ENCODE peak calls at places on chromosomes 5 and 9, in five cellular contexts. A is psoas muscle, G is GM06990, K is aorta, F is GM23248. W is an unnamed sample. For H3K36me3, the result is how much of the 10 kb centered on the place peaks cover.

GRCh38 chr9:22238809-22239684 is 207.6 kb upstream of the DMRTA1 start:
- DNase-seq in F (peak), K (no peak), A (no peak), G (no peak), W (peak)

GRCh38 chr5:18745988-18746615 is 1111.8 kb downstream of the TAF11L14 start:
- DNase-seq in K (no peak), A (no peak), G (peak), F (peak), W (peak)

GRCh38 chr9:88303785-88304495 is 84.3 kb upstream of the SPIN1 start:
- DNase-seq in F (peak), G (peak), K (no peak), A (no peak), W (no peak)

GRCh38 chr9:109166771-109167601 is at the start of gene FRRS1L:
- DNase-seq in G (no peak), A (no peak), F (peak), K (no peak), W (no peak)

GRCh38 chr5:176180339-176180738 is 57.9 kb upstream of the SIMC1 start:
- DNase-seq in A (no peak), K (no peak), F (peak), G (no peak), W (no peak)

GRCh38 chr9:128721487-128722010 is 2.4 kb downstream of the ZDHHC12 start:
- DNase-seq in K (no peak), A (no peak), G (no peak), F (no peak), W (no peak)

GRCh38 chr9:125844611-125845010 is 97.4 kb downstream of the PBX3 start:
- DNase-seq in K (no peak), A (no peak), F (no peak), G (no peak), W (no peak)

GRCh38 chr5:91556-92263 is at the start of gene PLEKHG4B:
- DNase-seq in A (no peak), F (peak), K (no peak), G (no peak), W (no peak)

GRCh38 chr5:28281381-28281780 is 1243.0 kb upstream of the CDH9 start:
- DNase-seq in A (no peak), G (no peak), F (no peak), K (no peak), W (no peak)

GRCh38 chr9:125652771-125653170 is 54.2 kb downstream of the MAPKAP1 start:
- DNase-seq in F (no peak), K (no peak), A (no peak), G (no peak), W (no peak)

GRCh38 chr5:78597858-78598415 is 50.6 kb downstream of the LHFPL2 start:
- DNase-seq in G (no peak), K (no peak), F (peak), A (no peak), W (no peak)

GRCh38 chr5:179211076-179211475 is 134.2 kb downstream of the ADAMTS2 start:
- DNase-seq in A (no peak), G (no peak), K (no peak), F (peak), W (no peak)

GRCh38 chr5:89012361-89012760 is 129.4 kb upstream of the MEF2C start:
- DNase-seq in G (no peak), K (no peak), F (no peak), A (no peak), W (no peak)

GRCh38 chr9:36499156-36499886 is 73.4 kb upstream of the MELK start:
- DNase-seq in G (no peak), F (no peak), A (no peak), K (no peak), W (no peak)

GRCh38 chr5:135930029-135930948 is 24.5 kb downstream of the LECT2 start:
- DNase-seq in K (no peak), A (no peak), G (peak), F (peak), W (no peak)

GRCh38 chr9:96209407-96210031 is 92.5 kb downstream of the HSD17B3 start:
- DNase-seq in K (no peak), A (no peak), G (no peak), F (peak), W (no peak)

GRCh38 chr5:137190031-137190430 is 309.1 kb downstream of the SPOCK1 start:
- DNase-seq in G (no peak), A (no peak), K (no peak), F (peak), W (no peak)

GRCh38 chr5:144196612-144197011 is 25.9 kb downstream of the KCTD16 start:
- DNase-seq in A (no peak), K (no peak), F (no peak), G (no peak), W (no peak)

GRCh38 chr5:178545156-178545555 is 45.0 kb downstream of the COL23A1 start:
- DNase-seq in G (no peak), F (no peak), K (peak), A (no peak), W (no peak)

GRCh38 chr5:89083791-89084190 is 200.8 kb upstream of the MEF2C start:
- DNase-seq in G (no peak), A (no peak), F (peak), K (no peak), W (no peak)

GRCh38 chr9:96047116-96047639 is 171.7 kb downstream of the ERCC6L2 start:
- DNase-seq in A (no peak), F (no peak), G (no peak), K (no peak), W (no peak)

GRCh38 chr9:33307067-33307466 is 16.8 kb downstream of the NFX1 start:
- DNase-seq in K (no peak), F (no peak), G (no peak), A (no peak), W (no peak)

GRCh38 chr9:33315371-33315770 is 25.1 kb downstream of the NFX1 start:
- DNase-seq in A (no peak), G (no peak), F (no peak), K (no peak), W (no peak)

GRCh38 chr9:33311953-33312352 is 21.6 kb downstream of the NFX1 start:
- DNase-seq in K (no peak), F (peak), A (no peak), G (no peak), W (no peak)

GRCh38 chr9:33309903-33310302 is 19.6 kb downstream of the NFX1 start:
- DNase-seq in K (no peak), G (no peak), F (no peak), A (no peak), W (no peak)

GRCh38 chr9:33310748-33311147 is 20.4 kb downstream of the NFX1 start:
- DNase-seq in F (no peak), K (no peak), A (no peak), G (no peak), W (no peak)
- H3K36me3 ChIP-seq in F (half or more), K (under half), A (half or more), G (under half), W (half or more)

GRCh38 chr5:132561601-132562000 is 4.8 kb downstream of the RAD50 start:
- DNase-seq in K (no peak), A (no peak), G (no peak), F (no peak), W (no peak)
- H3K36me3 ChIP-seq in K (under half), A (under half), G (under half), F (under half), W (under half)

GRCh38 chr5:150448353-150448752 is 1.2 kb downstream of the RPS14 start:
- DNase-seq in A (no peak), K (no peak), F (peak), G (no peak), W (no peak)

GRCh38 chr5:150444770-150445169 is 4.8 kb downstream of the RPS14 start:
- DNase-seq in K (no peak), G (no peak), A (no peak), F (no peak), W (no peak)

GRCh38 chr5:150446583-150446982 is 3.0 kb downstream of the RPS14 start:
- DNase-seq in K (no peak), G (no peak), F (no peak), A (no peak), W (no peak)

GRCh38 chr5:150447188-150447587 is 2.4 kb downstream of the RPS14 start:
- DNase-seq in F (no peak), K (no peak), A (no peak), G (no peak), W (no peak)

DNA sequence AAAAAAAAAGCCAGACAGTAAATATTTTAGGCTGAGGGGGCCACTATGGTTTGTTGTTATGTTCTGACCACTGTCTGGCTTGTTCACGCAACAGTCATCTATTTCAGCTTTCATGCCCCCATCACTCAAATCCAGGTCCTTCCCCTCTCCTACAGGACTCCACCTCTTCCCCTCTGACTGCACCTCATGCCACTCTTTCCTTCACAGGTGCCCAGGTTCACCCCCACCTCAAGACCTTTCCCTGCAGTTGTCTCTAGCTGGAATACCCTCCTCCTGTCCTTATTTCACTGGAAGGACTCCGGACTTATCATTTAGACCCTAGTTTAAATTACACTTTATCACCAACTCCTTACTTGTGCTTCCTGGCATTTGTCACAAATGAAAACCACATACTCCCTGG is 3.4 kb downstream of the RPS14 start:
- DNase-seq in K (no peak), A (no peak), G (no peak), F (no peak), W (no peak)
- H3K36me3 ChIP-seq in K (under half), A (half or more), G (under half), F (half or more), W (half or more)

GRCh38 chr5:123401320-123401719 is 21.9 kb downstream of the CEP120 start:
- DNase-seq in K (no peak), G (no peak), F (no peak), A (no peak), W (no peak)
- H3K36me3 ChIP-seq in K (under half), G (under half), F (under half), A (half or more), W (under half)

DNA sequence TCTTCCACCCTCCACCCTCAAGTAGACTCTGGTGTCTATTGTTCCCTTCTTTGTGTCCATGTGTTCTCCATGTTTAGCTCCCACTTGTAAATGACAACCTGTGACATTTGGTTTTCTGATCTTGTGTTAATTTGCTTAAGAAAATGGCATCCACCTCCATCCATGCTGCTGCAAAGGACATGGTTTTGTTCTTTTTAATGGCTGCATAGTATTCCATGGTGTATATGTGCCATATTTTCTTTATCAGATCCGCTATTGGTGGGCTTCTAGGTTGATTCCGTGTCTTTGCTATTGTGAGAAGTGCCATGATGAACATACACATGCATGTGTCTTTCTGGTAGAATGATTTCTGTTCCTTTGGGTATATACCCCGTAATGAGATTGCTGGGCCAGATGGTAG is 163.4 kb upstream of the ITGA1 start:
- DNase-seq in F (no peak), A (no peak), K (no peak), G (no peak), W (no peak)
- H3K36me3 ChIP-seq in F (under half), A (under half), K (under half), G (under half), W (under half)

DNA sequence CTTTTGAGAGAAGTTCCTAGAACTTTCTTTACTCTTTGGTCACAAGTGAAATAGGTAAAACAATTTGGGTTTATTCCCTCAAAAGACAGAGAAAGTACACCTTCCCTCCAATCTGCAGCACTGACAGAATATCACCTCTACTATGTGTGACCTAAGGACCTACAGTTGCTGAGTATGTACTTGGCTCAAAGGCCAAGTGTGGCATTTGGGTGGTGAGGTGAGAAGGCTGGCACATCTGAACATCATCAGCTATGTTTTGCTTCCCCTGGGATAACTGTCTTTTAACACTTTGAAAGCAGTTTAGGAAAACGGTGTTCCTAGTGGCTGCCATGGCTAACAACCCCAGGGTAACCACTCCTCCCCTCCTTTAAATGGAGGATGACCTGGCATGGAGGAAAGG is 17.6 kb downstream of the MIER3 start:
- DNase-seq in G (no peak), K (no peak), F (no peak), A (no peak), W (no peak)
- H3K36me3 ChIP-seq in G (under half), K (under half), F (half or more), A (half or more), W (under half)

GRCh38 chr5:160366230-160366629 is 4.2 kb downstream of the C1QTNF2 start:
- DNase-seq in A (no peak), K (no peak), F (no peak), G (no peak), W (no peak)
- H3K36me3 ChIP-seq in A (under half), K (under half), F (under half), G (under half), W (under half)